ENCODE peak calls at places on chromosomes 11 and 22, in six cellular contexts. K is fibroblast of the aortic adventitia; N is CD4-positive, alpha-beta memory T cell; L is cardiac muscle cell; H is cardiac fibroblast; Y is epithelial cell of esophagus. M is an unnamed sample.

GRCh38 chr11:76166314-76166713 is 40.0 kb downstream of the WNT11 start:
- DNase-seq in K (no peak), H (no peak), Y (no peak), L (no peak), N (no peak), M (no peak)

GRCh38 chr11:69943066-69943465 is 123.8 kb upstream of the FGF3 start:
- DNase-seq in Y (peak), H (no peak), K (peak), L (no peak), N (no peak), M (no peak)

GRCh38 chr22:23215294-23216204 is 35.2 kb downstream of the BCR start:
- DNase-seq in N (no peak), H (peak), K (peak), L (peak), Y (peak), M (no peak)

GRCh38 chr11:121105063-121105480 is 4.0 kb downstream of the TECTA start:
- DNase-seq in N (no peak), L (peak), H (peak), Y (no peak), K (peak), M (no peak)

GRCh38 chr11:58919980-58920379 is 19.3 kb upstream of the GLYATL1 start:
- DNase-seq in L (no peak), K (no peak), N (no peak), Y (no peak), H (no peak), M (no peak)

GRCh38 chr11:110710520-110711381 is 1.5 kb downstream of the ARHGAP20 start:
- DNase-seq in Y (peak), N (no peak), L (peak), H (peak), K (peak), M (no peak)

GRCh38 chr11:105937738-105938137 is 84.3 kb downstream of the MSANTD4 start:
- DNase-seq in K (no peak), N (no peak), L (peak), H (peak), Y (no peak), M (no peak)

GRCh38 chr11:12446863-12447262 is 69.5 kb downstream of the PARVA start:
- DNase-seq in N (no peak), Y (no peak), L (no peak), H (no peak), K (no peak), M (no peak)

GRCh38 chr11:5369793-5370192 is 13.8 kb upstream of the OR51M1 start:
- DNase-seq in L (peak), K (peak), H (peak), N (no peak), Y (peak), M (no peak)

GRCh38 chr11:69854719-69855118 is 35.5 kb upstream of the FGF3 start:
- DNase-seq in L (peak), N (no peak), H (peak), Y (peak), K (peak), M (no peak)

GRCh38 chr11:76152741-76153608 is 53.3 kb downstream of the WNT11 start:
- DNase-seq in L (no peak), Y (no peak), H (no peak), K (no peak), N (no peak), M (no peak)

GRCh38 chr22:22341736-22342135 is 97.2 kb downstream of the VPREB1 start:
- DNase-seq in N (no peak), H (no peak), K (no peak), Y (no peak), L (no peak), M (no peak)

GRCh38 chr11:46801694-46802093 is 44.4 kb downstream of the CKAP5 start:
- DNase-seq in N (no peak), Y (no peak), L (no peak), K (no peak), H (no peak), M (no peak)

GRCh38 chr11:61771995-61772455 is 19.6 kb downstream of the MYRF start:
- DNase-seq in N (no peak), Y (no peak), H (peak), L (peak), K (no peak), M (no peak)

GRCh38 chr11:44939673-44940072 is 11.0 kb downstream of the TP53I11 start:
- DNase-seq in L (peak), K (no peak), N (no peak), Y (no peak), H (peak), M (no peak)

GRCh38 chr11:608751-609354 is 6.9 kb downstream of the IRF7 start:
- DNase-seq in L (no peak), Y (no peak), N (no peak), K (no peak), H (no peak), M (no peak)

GRCh38 chr11:57318178-57318577 is 6.6 kb downstream of the TNKS1BP1 start:
- DNase-seq in H (peak), K (peak), L (peak), N (no peak), Y (no peak), M (no peak)

GRCh38 chr11:86805873-86806310 is 5.5 kb downstream of the PRSS23 start:
- DNase-seq in N (no peak), Y (peak), H (no peak), K (peak), L (no peak), M (no peak)

GRCh38 chr11:132910016-132910760 is 622.1 kb downstream of the OPCML start:
- DNase-seq in N (no peak), K (no peak), L (no peak), H (no peak), Y (no peak), M (no peak)

GRCh38 chr11:88555018-88555828 is 217.7 kb upstream of the CTSC start:
- DNase-seq in L (peak), H (peak), N (no peak), Y (peak), K (peak), M (no peak)

GRCh38 chr11:65311197-65311631 is 3.5 kb upstream of the CDC42EP2 start:
- DNase-seq in L (peak), Y (peak), H (peak), N (no peak), K (peak), M (no peak)

GRCh38 chr11:16082532-16083055 is 273.8 kb downstream of the SOX6 start:
- DNase-seq in H (no peak), K (no peak), N (no peak), L (no peak), Y (no peak), M (no peak)

GRCh38 chr11:68040121-68040956 is 1.5 kb downstream of the TCIRG1 start:
- DNase-seq in L (peak), N (peak), K (peak), H (peak), Y (peak), M (no peak)

GRCh38 chr11:86874314-86875056 is 74.1 kb downstream of the PRSS23 start:
- DNase-seq in H (no peak), Y (no peak), N (no peak), K (no peak), L (no peak), M (no peak)

GRCh38 chr11:46278387-46279173 is 1.1 kb downstream of the CREB3L1 start:
- DNase-seq in H (peak), N (peak), K (peak), Y (no peak), L (peak), M (no peak)

GRCh38 chr11:108733479-108734116 is 68.7 kb downstream of the DDX10 start:
- DNase-seq in K (peak), Y (peak), N (peak), H (peak), L (peak), M (no peak)

GRCh38 chr22:36017661-36018091 is 10.9 kb downstream of the RBFOX2 start:
- DNase-seq in Y (no peak), N (no peak), K (no peak), H (no peak), L (no peak), M (no peak)

GRCh38 chr11:8221917-8222316 is 41.8 kb downstream of the LMO1 start:
- DNase-seq in N (no peak), H (no peak), K (no peak), Y (peak), L (no peak), M (no peak)

GRCh38 chr22:17907731-17908051 is 116.7 kb downstream of the MICAL3 start:
- DNase-seq in K (no peak), L (peak), H (no peak), N (no peak), Y (no peak), M (no peak)

GRCh38 chr11:61061081-61061826 is 41.0 kb upstream of the CD5 start:
- DNase-seq in L (peak), Y (peak), K (peak), N (peak), H (no peak), M (peak)

GRCh38 chr11:85845052-85845631 is 10.0 kb upstream of the CCDC83 start:
- DNase-seq in K (peak), H (no peak), N (no peak), L (peak), Y (peak), M (no peak)

GRCh38 chr11:70677232-70677916 is 279.0 kb downstream of the CTTN start:
- DNase-seq in Y (no peak), L (no peak), N (no peak), H (no peak), K (no peak), M (no peak)

GRCh38 chr11:111378773-111379499 is at the start of gene POU2AF1:
- DNase-seq in L (peak), K (peak), N (peak), Y (no peak), H (peak), M (peak)

GRCh38 chr11:26078217-26078821 is 253.6 kb upstream of the ANO3 start:
- DNase-seq in Y (peak), K (no peak), L (no peak), H (no peak), N (no peak), M (no peak)

GRCh38 chr11:45652781-45653180 is 12.6 kb downstream of the CHST1 start:
- DNase-seq in Y (peak), K (peak), L (peak), H (peak), N (no peak), M (no peak)

GRCh38 chr11:7833527-7833926 is 36.8 kb upstream of the OR5P2 start:
- DNase-seq in N (no peak), H (no peak), K (no peak), Y (no peak), L (no peak), M (no peak)

GRCh38 chr22:23163665-23164064 is 16.6 kb upstream of the BCR start:
- DNase-seq in L (no peak), Y (no peak), N (no peak), H (peak), K (peak), M (no peak)

GRCh38 chr11:80365315-80365714 is 924.5 kb upstream of the TENM4 start:
- DNase-seq in L (no peak), Y (peak), H (no peak), N (no peak), K (no peak), M (no peak)

DNA sequence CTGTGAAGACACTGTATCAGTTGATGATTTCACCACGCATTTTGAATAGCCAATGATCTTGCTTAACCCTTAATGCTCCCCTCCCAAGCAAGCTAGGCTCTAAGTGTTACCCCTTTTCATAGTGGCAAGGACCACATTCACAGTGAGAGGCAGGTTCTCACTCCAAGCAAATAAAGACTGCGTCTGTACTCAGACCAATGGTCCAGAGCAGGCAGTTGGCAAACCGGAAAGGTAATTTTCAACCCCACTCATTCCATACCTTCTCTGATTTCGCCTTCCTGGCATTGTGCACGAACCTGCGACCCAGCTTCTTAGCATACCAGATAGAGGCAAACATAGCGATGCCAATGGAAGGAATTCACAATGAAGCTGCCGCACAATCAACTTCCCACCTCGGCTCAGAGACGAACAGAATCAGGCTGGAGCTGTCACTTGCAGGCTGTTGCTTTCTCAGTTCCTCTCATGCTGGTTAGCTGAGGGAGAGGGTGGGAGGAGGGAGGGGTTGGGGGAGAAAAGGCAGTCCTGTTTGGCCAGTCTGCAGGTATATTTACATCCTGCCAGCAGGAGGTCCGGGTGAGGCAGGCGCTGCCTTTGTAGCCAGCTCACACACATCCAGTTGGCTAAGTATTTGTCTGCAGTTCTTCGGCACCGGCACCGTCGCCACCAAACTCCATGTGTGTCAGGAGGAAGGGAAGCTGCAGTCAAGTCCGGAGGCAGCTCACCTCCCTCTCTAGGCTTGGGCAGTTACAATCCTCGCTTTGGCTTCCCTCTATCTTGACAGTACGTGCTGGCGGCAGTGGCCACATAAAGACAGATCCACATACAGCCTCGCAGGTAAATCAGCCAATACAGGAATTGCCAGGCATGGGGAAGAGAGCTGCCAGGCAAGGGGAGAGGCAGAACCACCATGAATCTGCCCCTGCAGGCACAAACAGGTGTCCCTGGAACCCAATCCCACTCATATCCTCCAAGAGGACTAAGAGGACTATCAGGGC is 1151.3 kb upstream of the CCDC90B start:
- DNase-seq in H (no peak), L (no peak), K (peak), Y (peak), N (no peak), M (no peak)
- H3K4me3 ChIP-seq in H (no peak), L (no peak), K (peak), Y (no peak), N (no peak), M (no peak)

DNA sequence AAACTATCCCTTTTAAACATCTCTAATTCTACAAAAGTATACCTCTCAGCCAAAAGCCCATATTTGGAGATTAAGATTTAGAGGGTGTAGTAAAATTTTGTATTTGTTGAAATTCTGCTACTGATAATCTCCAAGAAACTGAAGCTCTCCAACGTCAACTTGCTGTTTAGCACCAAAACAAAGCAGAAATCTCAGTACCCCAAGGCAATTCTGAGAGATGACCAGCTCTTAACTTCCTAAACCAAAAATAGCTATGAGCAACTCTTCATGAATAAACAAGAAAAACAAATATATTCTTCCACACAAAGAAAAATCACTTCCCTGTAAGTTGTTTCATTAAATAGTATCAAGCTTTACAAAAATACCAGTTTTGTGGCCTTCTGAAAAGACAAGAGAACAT is 13.3 kb downstream of the RRAS2 start:
- DNase-seq in N (no peak), L (no peak), Y (no peak), K (no peak), H (no peak), M (no peak)
- H3K4me3 ChIP-seq in N (no peak), L (no peak), Y (no peak), K (no peak), H (no peak), M (no peak)

GRCh38 chr22:38870312-38870741 is 1.7 kb downstream of the CBX6 start:
- DNase-seq in K (peak), H (peak), L (peak), N (peak), Y (peak), M (peak)
- H3K4me3 ChIP-seq in K (peak), H (peak), L (no peak), N (peak), Y (peak), M (peak)

GRCh38 chr11:2213384-2213842 is 41.8 kb upstream of the TH start:
- DNase-seq in Y (no peak), K (no peak), H (no peak), L (no peak), N (peak), M (no peak)

GRCh38 chr11:2211113-2211971 is 39.7 kb upstream of the TH start:
- DNase-seq in N (no peak), H (no peak), K (no peak), L (no peak), Y (no peak), M (no peak)

GRCh38 chr11:2214527-2215229 is 43.1 kb upstream of the TH start:
- DNase-seq in K (no peak), Y (no peak), L (no peak), N (no peak), H (no peak), M (no peak)

GRCh38 chr11:2213890-2214526 is 42.4 kb upstream of the TH start:
- DNase-seq in Y (no peak), K (no peak), N (no peak), H (no peak), L (no peak), M (no peak)

DNA sequence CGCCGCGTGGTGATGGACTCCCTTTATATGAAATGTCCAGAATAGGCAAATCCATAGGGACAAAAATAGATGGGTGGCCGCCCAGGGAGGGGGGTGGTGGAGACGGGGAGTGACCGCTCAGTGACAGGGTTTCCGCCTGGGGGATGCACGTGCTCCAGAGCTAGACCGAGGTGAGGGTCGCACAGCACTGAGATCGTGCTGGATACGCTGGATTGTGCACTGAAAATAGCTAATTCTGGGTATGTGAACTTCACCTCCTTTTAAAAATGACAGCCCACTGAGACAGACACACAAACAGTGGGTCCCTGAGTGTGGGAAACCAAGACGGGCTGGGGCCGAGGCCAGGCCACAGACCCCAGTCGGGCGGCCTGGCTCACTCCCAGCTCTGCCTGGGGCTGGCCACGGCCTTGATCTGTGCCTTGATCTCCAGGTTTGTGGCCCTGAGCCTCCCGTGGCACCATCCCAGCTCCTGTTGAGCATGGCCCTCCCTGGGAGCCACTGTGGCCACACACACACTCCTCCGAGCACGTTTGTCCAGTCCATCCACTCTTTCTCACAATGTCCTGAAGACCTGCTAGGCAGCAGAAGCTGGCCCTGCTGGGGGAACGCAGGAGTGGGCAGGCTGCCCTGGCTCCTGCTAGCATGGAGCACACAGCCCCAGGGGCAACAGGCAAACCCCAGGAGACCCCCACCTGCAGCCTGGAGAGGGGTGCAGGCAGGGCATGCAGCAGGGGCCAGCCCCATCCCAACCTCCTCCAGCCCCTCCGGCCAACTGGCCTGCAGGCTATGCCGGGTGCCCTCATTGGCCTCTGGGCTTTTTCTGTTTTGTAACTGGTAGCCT is 41.0 kb upstream of the TH start:
- DNase-seq in K (no peak), H (no peak), Y (no peak), N (no peak), L (no peak), M (no peak)
- H3K4me3 ChIP-seq in K (no peak), H (no peak), Y (no peak), N (no peak), L (no peak), M (no peak)

DNA sequence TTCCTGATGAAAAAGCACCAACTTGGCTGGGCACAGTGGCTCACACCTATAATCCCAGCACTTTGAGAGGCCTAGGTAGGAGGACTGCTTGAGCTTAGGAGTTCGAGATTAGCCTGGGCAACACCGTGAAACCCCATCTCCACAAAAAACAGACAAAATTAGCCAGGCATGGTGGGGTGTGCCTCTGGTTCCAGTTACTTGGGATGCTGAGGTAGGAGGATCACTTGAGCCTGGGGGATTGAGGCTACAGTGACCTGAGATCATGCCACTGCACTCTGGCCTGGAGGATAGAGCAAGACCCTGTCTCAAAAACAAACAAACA is 3.0 kb downstream of the HPS4 start:
- DNase-seq in K (no peak), N (no peak), Y (no peak), H (no peak), L (no peak), M (no peak)
- H3K4me3 ChIP-seq in K (no peak), N (no peak), Y (no peak), H (no peak), L (no peak), M (no peak)

DNA sequence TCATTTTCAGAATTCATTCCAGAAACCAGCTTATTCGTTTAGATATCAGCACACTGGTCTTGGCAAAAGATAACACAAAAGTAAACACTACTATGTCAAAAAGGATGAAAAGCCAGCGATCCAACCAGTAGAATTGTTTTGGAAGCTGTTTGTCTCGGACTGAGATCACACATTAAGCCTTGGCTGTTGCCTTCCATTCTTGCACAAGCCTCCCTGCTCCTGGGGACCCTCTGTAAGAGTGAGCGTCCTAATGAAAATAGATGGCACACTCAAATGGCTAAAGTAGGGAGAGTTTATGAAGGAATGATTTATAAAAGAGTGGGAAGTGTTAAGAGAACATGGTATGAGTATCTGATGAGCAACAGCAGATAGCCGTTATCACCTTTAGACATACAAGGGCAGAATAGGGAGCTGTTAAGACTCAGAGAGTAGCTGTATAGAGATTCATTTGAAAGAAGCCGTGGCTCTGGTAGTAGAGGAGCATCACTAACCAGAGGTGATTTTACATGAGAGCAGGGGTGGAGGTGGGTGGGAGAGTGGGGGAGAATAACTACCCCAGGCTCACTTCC is 25.2 kb downstream of the PDE3B start:
- DNase-seq in K (no peak), L (no peak), Y (no peak), H (no peak), N (no peak), M (no peak)
- H3K4me3 ChIP-seq in K (no peak), L (no peak), Y (no peak), H (no peak), N (no peak), M (no peak)